ENCODE peak calls at places on chromosomes 6 and 20, in seven cellular contexts. I, T, W, G, Z, X and J are unnamed samples.

GRCh38 chr20:16575390-16576140 is 2.3 kb upstream of the KIF16B start:
- DNase-seq in W (no peak), X (no peak), I (no peak), T (no peak), G (no peak), Z (peak; percentile 35), J (no peak)

GRCh38 chr20:20212675-20213096 is 155.2 kb upstream of the INSM1 start:
- DNase-seq in Z (no peak), T (no peak), I (no peak), G (no peak), X (no peak), W (no peak), J (no peak)

GRCh38 chr6:166643907-166644590 is 17.0 kb upstream of the RPS6KA2 start:
- DNase-seq in G (no peak), T (no peak), W (no peak), I (no peak), Z (no peak), X (no peak), J (no peak)

GRCh38 chr6:132202569-132202968 is 198.7 kb downstream of the MOXD1 start:
- DNase-seq in Z (no peak), T (no peak), W (peak; percentile 83), G (peak; percentile 81), I (no peak), X (no peak), J (no peak)

GRCh38 chr6:79872986-79873385 is 74.4 kb downstream of the ELOVL4 start:
- DNase-seq in G (no peak), W (peak; percentile 56), Z (no peak), I (no peak), X (no peak), T (no peak), J (no peak)

GRCh38 chr20:945841-946240 is 29.7 kb upstream of the ANGPT4 start:
- DNase-seq in I (no peak), Z (no peak), W (no peak), G (no peak), T (no peak), X (no peak), J (no peak)

GRCh38 chr6:112163295-112164257 is 76.2 kb downstream of the FAM229B start:
- DNase-seq in W (peak; percentile 35), T (peak; percentile 33), I (peak; percentile 10), Z (peak; percentile 81), G (no peak), X (peak; percentile 38), J (no peak)

GRCh38 chr20:10131612-10132345 is 86.9 kb upstream of the SNAP25 start:
- DNase-seq in T (no peak), G (peak; percentile 44), Z (peak; percentile 66), W (peak; percentile 55), I (no peak), X (no peak), J (no peak)

GRCh38 chr6:42761287-42762067 is 15.6 kb upstream of the TBCC start:
- DNase-seq in G (no peak), Z (no peak), W (no peak), I (no peak), X (no peak), T (no peak), J (no peak)

GRCh38 chr20:25695532-25696383 is 895 bp downstream of the ZNF337 start:
- DNase-seq in W (no peak), T (no peak), G (no peak), Z (peak; percentile 31), X (no peak), I (no peak), J (no peak)

GRCh38 chr20:24502184-24502583 is 32.8 kb downstream of the SYNDIG1 start:
- DNase-seq in W (peak; percentile 62), T (no peak), Z (no peak), I (no peak), X (no peak), G (no peak), J (no peak)

GRCh38 chr6:18392346-18392877 is 5.3 kb downstream of the RNF144B start:
- DNase-seq in X (no peak), T (no peak), G (no peak), I (no peak), Z (no peak), W (no peak), J (no peak)

GRCh38 chr6:684831-685636 is 7.9 kb downstream of the EXOC2 start:
- DNase-seq in W (peak; percentile 70), I (peak; percentile 66), T (no peak), G (no peak), Z (no peak), X (no peak), J (no peak)

GRCh38 chr6:72999995-73000394 is 225.3 kb downstream of the KHDC1L start:
- DNase-seq in W (no peak), G (no peak), T (no peak), X (no peak), I (no peak), Z (no peak), J (no peak)

GRCh38 chr6:143183735-143184134 is 123.0 kb downstream of the AIG1 start:
- DNase-seq in X (no peak), Z (no peak), I (no peak), T (no peak), G (no peak), W (no peak), J (peak; percentile 50)

GRCh38 chr20:51596656-51597388 is 54.3 kb upstream of the NFATC2 start:
- DNase-seq in T (no peak), X (no peak), Z (peak; percentile 22), W (no peak), I (no peak), G (no peak), J (no peak)

DNA sequence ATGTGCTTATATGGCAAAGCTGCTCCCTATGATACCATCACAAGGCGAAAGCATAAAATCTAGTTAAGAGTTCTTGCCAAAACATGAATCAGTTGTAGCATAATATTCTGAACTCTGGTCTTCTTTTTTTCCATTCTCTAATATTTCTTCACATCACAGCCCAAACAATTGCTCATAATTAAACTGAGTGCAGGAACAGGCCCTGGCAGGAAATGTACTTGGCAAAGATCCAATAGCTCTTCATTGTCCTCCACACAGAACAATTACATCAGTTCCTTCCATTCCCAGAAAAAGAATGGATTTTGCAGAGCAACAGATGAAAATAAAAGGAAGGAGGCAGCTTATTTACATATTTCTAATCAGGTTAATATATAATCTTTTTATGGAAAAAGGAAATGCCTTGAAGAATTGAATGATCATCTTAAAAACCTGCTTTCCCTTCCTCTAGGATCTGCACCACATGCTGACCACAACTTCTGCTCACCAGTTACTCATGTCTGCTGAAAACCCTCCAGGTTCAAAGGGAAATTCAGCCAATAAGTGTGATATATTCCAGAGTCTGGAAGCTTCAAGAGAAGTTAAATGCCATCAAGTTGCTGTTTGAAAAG is 123.3 kb upstream of the COL21A1 start:
- DNase-seq in Z (no peak), W (peak; percentile 65), I (peak; percentile 41), X (peak; percentile 30), G (peak; percentile 59), T (no peak), J (peak; percentile 45)
- H3K4me3 ChIP-seq in Z (no peak overlapping the region), W (no peak overlapping the region), I (no peak overlapping the region), X (no peak overlapping the region), G (no peak overlapping the region), T (no peak overlapping the region), J (no peak overlapping the region)

GRCh38 chr6:56850618-56851017 is 104.3 kb upstream of the BEND6 start:
- DNase-seq in W (no peak), X (no peak), T (no peak), Z (no peak), I (no peak), G (no peak), J (no peak)

GRCh38 chr6:56852249-56852606 is 102.7 kb upstream of the BEND6 start:
- DNase-seq in I (no peak), G (no peak), Z (no peak), W (no peak), T (no peak), X (no peak), J (no peak)

GRCh38 chr6:56852611-56853010 is 102.3 kb upstream of the BEND6 start:
- DNase-seq in T (no peak), G (no peak), I (no peak), Z (peak; percentile 34), X (no peak), W (no peak), J (no peak)

GRCh38 chr6:56851104-56851503 is 103.8 kb upstream of the BEND6 start:
- DNase-seq in G (no peak), T (no peak), I (no peak), Z (peak; percentile 81), X (no peak), W (peak; percentile 33), J (no peak)

DNA sequence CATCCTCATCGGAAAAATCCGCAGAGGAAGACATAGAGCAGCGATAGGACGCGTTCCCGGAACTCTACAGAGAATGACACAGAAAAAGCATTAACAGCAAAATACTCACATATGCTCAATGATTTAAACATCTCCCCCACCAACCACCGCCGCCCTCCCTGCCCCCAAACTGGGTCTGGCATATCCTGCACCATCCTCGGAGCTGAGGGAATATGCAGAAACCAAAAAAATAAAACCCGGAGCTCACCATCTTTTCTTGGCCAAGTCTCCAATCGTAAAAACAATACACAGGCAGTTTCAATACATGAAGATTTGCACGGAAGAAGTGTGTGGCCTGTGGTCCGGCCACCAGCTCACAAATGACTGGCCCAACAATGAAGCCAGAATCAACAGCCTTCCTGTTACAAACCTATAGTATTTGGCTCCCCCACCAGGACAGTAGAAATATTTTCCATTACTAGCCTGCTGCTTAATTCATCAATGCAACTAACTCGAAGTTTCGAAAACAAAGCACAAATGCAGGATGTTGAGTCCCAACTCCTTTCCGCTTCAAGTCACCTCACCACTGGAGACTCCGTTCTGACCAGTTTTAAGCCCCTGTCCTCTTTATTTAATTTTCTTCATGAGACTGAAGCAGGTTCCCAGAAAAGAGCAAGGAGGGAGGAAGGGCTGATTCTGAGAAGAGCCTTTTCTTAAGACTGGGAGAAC is 103.2 kb upstream of the BEND6 start:
- DNase-seq in X (peak; percentile 91), I (peak; percentile 86), W (peak; percentile 86), G (peak; percentile 57), T (no peak), Z (peak; percentile 94), J (peak; percentile 32)
- TF ChIP-seq CTCF in X (peak; percentile 89), I (peak; percentile 77), W (peak; percentile 63), G (peak; percentile 69), T (peak; percentile 64), Z (peak; percentile 73), J (peak; percentile 67)

DNA sequence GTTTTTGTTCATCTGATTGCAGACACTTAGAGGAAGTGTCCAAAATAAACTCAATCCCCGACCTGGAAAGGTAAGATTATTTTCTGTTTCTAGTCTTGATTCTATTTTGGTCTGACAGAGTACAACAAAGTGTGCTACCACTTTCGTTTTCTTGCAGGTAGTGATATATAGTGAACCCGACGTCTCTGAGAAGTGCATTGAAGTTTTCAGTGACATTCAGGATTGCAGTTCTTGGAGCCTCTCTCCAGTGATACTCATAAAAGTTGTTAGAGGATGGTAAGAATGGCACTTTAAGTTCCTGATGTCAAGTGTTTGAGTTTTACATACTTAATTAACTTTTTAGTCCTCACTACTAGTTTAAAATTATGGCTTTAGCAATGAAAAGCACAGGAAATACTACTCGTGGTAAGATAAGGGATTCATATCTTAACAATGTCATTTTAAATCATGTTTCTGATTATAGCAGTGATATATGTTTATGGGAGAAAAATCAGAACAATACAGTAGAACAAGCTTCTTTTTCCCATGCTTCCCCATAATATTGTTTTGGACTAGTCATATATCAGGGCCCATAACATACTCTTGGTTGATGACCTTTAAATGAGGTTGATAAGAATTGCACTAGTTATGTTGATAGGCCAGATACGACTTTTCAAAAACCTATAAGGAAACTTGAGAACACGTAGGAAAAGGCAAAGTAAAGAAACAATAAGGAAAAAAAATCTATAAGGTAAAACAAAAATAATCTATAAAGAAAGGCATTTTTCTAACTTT is 104.0 kb downstream of the RTN4IP1 start:
- DNase-seq in W (no peak), I (peak; percentile 64), T (no peak), Z (no peak), X (no peak), G (no peak), J (no peak)
- H3K4me3 ChIP-seq in W (no peak overlapping the region), I (peak overlapping the region; percentile 48), T (peak overlapping the region; percentile 15), Z (no peak overlapping the region), X (peak overlapping the region; percentile 47), G (no peak overlapping the region), J (peak overlapping the region; percentile 47)

GRCh38 chr6:82511546-82511945 is 147.9 kb downstream of the TPBG start:
- DNase-seq in Z (no peak), T (no peak), I (no peak), G (no peak), W (no peak), X (no peak), J (no peak)
- TF ChIP-seq CTCF in Z (no peak), T (no peak), I (no peak), G (no peak), W (no peak), X (no peak), J (no peak)